ENCODE peak calls at places on chromosome X, in eight cellular contexts. One of them, this sample, is unnamed.

GRCh38 chrX:10208953-10209352 is 52.2 kb downstream of the CLCN4 start:
- DNase-seq in Peyer's patch: no peak
- DNase-seq in endodermal cell: no peak
- DNase-seq in RWPE1: no peak
- DNase-seq in tibial nerve: no peak
- DNase-seq in esophagus squamous epithelium: no peak
- DNase-seq in mammary epithelial cell: no peak
- DNase-seq in body of pancreas: no peak
- DNase-seq in this sample: no peak

GRCh38 chrX:115058276-115058675 is 40.9 kb upstream of the IL13RA2 start:
- DNase-seq in body of pancreas: no peak
- DNase-seq in mammary epithelial cell: peak
- DNase-seq in tibial nerve: no peak
- DNase-seq in esophagus squamous epithelium: no peak
- DNase-seq in endodermal cell: no peak
- DNase-seq in RWPE1: peak
- DNase-seq in Peyer's patch: no peak
- DNase-seq in this sample: no peak

GRCh38 chrX:50779694-50780093 is 34.3 kb downstream of the SHROOM4 start:
- DNase-seq in endodermal cell: peak
- DNase-seq in body of pancreas: no peak
- DNase-seq in tibial nerve: no peak
- DNase-seq in mammary epithelial cell: no peak
- DNase-seq in Peyer's patch: no peak
- DNase-seq in RWPE1: no peak
- DNase-seq in esophagus squamous epithelium: no peak
- DNase-seq in this sample: no peak

GRCh38 chrX:12974797-12975669 is at the start of gene TMSB4X:
- DNase-seq in body of pancreas: peak
- DNase-seq in mammary epithelial cell: peak
- DNase-seq in endodermal cell: peak
- DNase-seq in esophagus squamous epithelium: peak
- DNase-seq in tibial nerve: peak
- DNase-seq in RWPE1: peak
- DNase-seq in Peyer's patch: peak
- DNase-seq in this sample: no peak

GRCh38 chrX:130260316-130260715 is 8.4 kb downstream of the ZNF280C start:
- DNase-seq in RWPE1: no peak
- DNase-seq in endodermal cell: no peak
- DNase-seq in Peyer's patch: no peak
- DNase-seq in body of pancreas: no peak
- DNase-seq in tibial nerve: no peak
- DNase-seq in esophagus squamous epithelium: no peak
- DNase-seq in mammary epithelial cell: no peak
- DNase-seq in this sample: no peak

GRCh38 chrX:22323541-22323940 is 50.8 kb downstream of the CBLL2 start:
- DNase-seq in mammary epithelial cell: peak
- DNase-seq in body of pancreas: no peak
- DNase-seq in RWPE1: peak
- DNase-seq in Peyer's patch: no peak
- DNase-seq in esophagus squamous epithelium: no peak
- DNase-seq in tibial nerve: no peak
- DNase-seq in endodermal cell: no peak
- DNase-seq in this sample: no peak

GRCh38 chrX:101208152-101208905 is 11.3 kb upstream of the DRP2 start:
- DNase-seq in RWPE1: no peak
- DNase-seq in esophagus squamous epithelium: no peak
- DNase-seq in Peyer's patch: no peak
- DNase-seq in tibial nerve: no peak
- DNase-seq in endodermal cell: no peak
- DNase-seq in body of pancreas: no peak
- DNase-seq in mammary epithelial cell: no peak
- DNase-seq in this sample: no peak

GRCh38 chrX:50333308-50333707 is 128.7 kb downstream of the CCNB3 start:
- DNase-seq in tibial nerve: no peak
- DNase-seq in body of pancreas: no peak
- DNase-seq in RWPE1: no peak
- DNase-seq in esophagus squamous epithelium: no peak
- DNase-seq in endodermal cell: no peak
- DNase-seq in Peyer's patch: no peak
- DNase-seq in mammary epithelial cell: no peak
- DNase-seq in this sample: no peak

GRCh38 chrX:149456476-149457245 is 48.4 kb downstream of the IDS start:
- DNase-seq in mammary epithelial cell: peak
- DNase-seq in endodermal cell: no peak
- DNase-seq in tibial nerve: no peak
- DNase-seq in Peyer's patch: no peak
- DNase-seq in RWPE1: no peak
- DNase-seq in body of pancreas: no peak
- DNase-seq in esophagus squamous epithelium: no peak
- DNase-seq in this sample: no peak

GRCh38 chrX:44474410-44474809 is 68.2 kb downstream of the FUNDC1 start:
- DNase-seq in endodermal cell: no peak
- DNase-seq in esophagus squamous epithelium: no peak
- DNase-seq in mammary epithelial cell: peak
- DNase-seq in tibial nerve: no peak
- DNase-seq in body of pancreas: no peak
- DNase-seq in Peyer's patch: no peak
- DNase-seq in RWPE1: peak
- DNase-seq in this sample: no peak

GRCh38 chrX:137427061-137427778 is 138.7 kb upstream of the ZIC3 start:
- DNase-seq in Peyer's patch: no peak
- DNase-seq in mammary epithelial cell: no peak
- DNase-seq in endodermal cell: peak
- DNase-seq in esophagus squamous epithelium: no peak
- DNase-seq in RWPE1: no peak
- DNase-seq in tibial nerve: no peak
- DNase-seq in body of pancreas: no peak
- DNase-seq in this sample: no peak

GRCh38 chrX:318068-318738 is 393 bp downstream of the GTPBP6 start:
- DNase-seq in body of pancreas: peak
- DNase-seq in Peyer's patch: peak
- DNase-seq in endodermal cell: peak
- DNase-seq in mammary epithelial cell: peak
- DNase-seq in esophagus squamous epithelium: no peak
- DNase-seq in tibial nerve: peak
- DNase-seq in RWPE1: peak
- DNase-seq in this sample: peak

GRCh38 chrX:3501833-3502535 is 155.5 kb upstream of the MXRA5 start:
- DNase-seq in esophagus squamous epithelium: no peak
- DNase-seq in RWPE1: no peak
- DNase-seq in Peyer's patch: no peak
- DNase-seq in mammary epithelial cell: peak
- DNase-seq in body of pancreas: no peak
- DNase-seq in endodermal cell: no peak
- DNase-seq in tibial nerve: no peak
- DNase-seq in this sample: no peak

GRCh38 chrX:139776614-139777013 is 68.6 kb upstream of the MCF2 start:
- DNase-seq in mammary epithelial cell: no peak
- DNase-seq in tibial nerve: no peak
- DNase-seq in RWPE1: no peak
- DNase-seq in esophagus squamous epithelium: no peak
- DNase-seq in body of pancreas: no peak
- DNase-seq in Peyer's patch: no peak
- DNase-seq in endodermal cell: no peak
- DNase-seq in this sample: no peak

GRCh38 chrX:117840645-117841044 is 276.0 kb downstream of the KLHL13 start:
- DNase-seq in mammary epithelial cell: no peak
- DNase-seq in Peyer's patch: no peak
- DNase-seq in esophagus squamous epithelium: no peak
- DNase-seq in tibial nerve: no peak
- DNase-seq in body of pancreas: no peak
- DNase-seq in endodermal cell: no peak
- DNase-seq in RWPE1: no peak
- DNase-seq in this sample: no peak

GRCh38 chrX:80807606-80808159 is 2.0 kb downstream of the BRWD3 start:
- DNase-seq in Peyer's patch: no peak
- DNase-seq in mammary epithelial cell: no peak
- DNase-seq in endodermal cell: no peak
- DNase-seq in tibial nerve: no peak
- DNase-seq in RWPE1: peak
- DNase-seq in body of pancreas: no peak
- DNase-seq in esophagus squamous epithelium: no peak
- DNase-seq in this sample: no peak

GRCh38 chrX:15820106-15821073 is 30.1 kb downstream of the ZRSR2 start:
- DNase-seq in endodermal cell: no peak
- DNase-seq in RWPE1: no peak
- DNase-seq in mammary epithelial cell: no peak
- DNase-seq in body of pancreas: no peak
- DNase-seq in Peyer's patch: no peak
- DNase-seq in esophagus squamous epithelium: no peak
- DNase-seq in tibial nerve: no peak
- DNase-seq in this sample: no peak

GRCh38 chrX:53257166-53257565 is 24.2 kb downstream of the IQSEC2 start:
- DNase-seq in RWPE1: no peak
- DNase-seq in Peyer's patch: no peak
- DNase-seq in mammary epithelial cell: no peak
- DNase-seq in tibial nerve: no peak
- DNase-seq in body of pancreas: no peak
- DNase-seq in endodermal cell: no peak
- DNase-seq in esophagus squamous epithelium: no peak
- DNase-seq in this sample: no peak

GRCh38 chrX:38368774-38369173 is 16.4 kb downstream of the OTC start:
- DNase-seq in esophagus squamous epithelium: no peak
- DNase-seq in endodermal cell: no peak
- DNase-seq in tibial nerve: no peak
- DNase-seq in RWPE1: no peak
- DNase-seq in body of pancreas: no peak
- DNase-seq in mammary epithelial cell: no peak
- DNase-seq in Peyer's patch: no peak
- DNase-seq in this sample: no peak
- TF ChIP-seq CTCF in esophagus squamous epithelium: no peak
- TF ChIP-seq CTCF in endodermal cell: no peak
- TF ChIP-seq CTCF in tibial nerve: no peak
- TF ChIP-seq CTCF in RWPE1: no peak
- TF ChIP-seq CTCF in body of pancreas: no peak
- TF ChIP-seq CTCF in mammary epithelial cell: no peak
- TF ChIP-seq CTCF in Peyer's patch: no peak
- TF ChIP-seq CTCF in this sample: no peak

GRCh38 chrX:41474726-41475100 is 27.6 kb downstream of the NYX start:
- DNase-seq in endodermal cell: no peak
- DNase-seq in esophagus squamous epithelium: no peak
- DNase-seq in mammary epithelial cell: no peak
- DNase-seq in tibial nerve: no peak
- DNase-seq in Peyer's patch: no peak
- DNase-seq in body of pancreas: no peak
- DNase-seq in RWPE1: no peak
- DNase-seq in this sample: no peak

GRCh38 chrX:41475166-41475565 is 28.0 kb downstream of the NYX start:
- DNase-seq in body of pancreas: no peak
- DNase-seq in tibial nerve: no peak
- DNase-seq in endodermal cell: peak
- DNase-seq in Peyer's patch: no peak
- DNase-seq in esophagus squamous epithelium: no peak
- DNase-seq in mammary epithelial cell: no peak
- DNase-seq in RWPE1: no peak
- DNase-seq in this sample: no peak

GRCh38 chrX:41473936-41474725 is 27.0 kb downstream of the NYX start:
- DNase-seq in mammary epithelial cell: no peak
- DNase-seq in body of pancreas: no peak
- DNase-seq in Peyer's patch: no peak
- DNase-seq in tibial nerve: no peak
- DNase-seq in esophagus squamous epithelium: no peak
- DNase-seq in RWPE1: no peak
- DNase-seq in endodermal cell: no peak
- DNase-seq in this sample: no peak

GRCh38 chrX:41478397-41478911 is 31.3 kb downstream of the NYX start:
- DNase-seq in mammary epithelial cell: no peak
- DNase-seq in Peyer's patch: no peak
- DNase-seq in body of pancreas: no peak
- DNase-seq in tibial nerve: no peak
- DNase-seq in endodermal cell: peak
- DNase-seq in RWPE1: no peak
- DNase-seq in esophagus squamous epithelium: no peak
- DNase-seq in this sample: no peak

GRCh38 chrX:41475611-41476241 is 28.6 kb downstream of the NYX start:
- DNase-seq in RWPE1: no peak
- DNase-seq in esophagus squamous epithelium: no peak
- DNase-seq in tibial nerve: no peak
- DNase-seq in mammary epithelial cell: no peak
- DNase-seq in endodermal cell: peak
- DNase-seq in Peyer's patch: no peak
- DNase-seq in body of pancreas: no peak
- DNase-seq in this sample: no peak
- H3K27ac ChIP-seq in RWPE1: no peak
- H3K27ac ChIP-seq in esophagus squamous epithelium: no peak
- H3K27ac ChIP-seq in tibial nerve: no peak
- H3K27ac ChIP-seq in mammary epithelial cell: no peak
- H3K27ac ChIP-seq in endodermal cell: peak
- H3K27ac ChIP-seq in Peyer's patch: no peak
- H3K27ac ChIP-seq in body of pancreas: no peak
- H3K27ac ChIP-seq in this sample: no peak

DNA sequence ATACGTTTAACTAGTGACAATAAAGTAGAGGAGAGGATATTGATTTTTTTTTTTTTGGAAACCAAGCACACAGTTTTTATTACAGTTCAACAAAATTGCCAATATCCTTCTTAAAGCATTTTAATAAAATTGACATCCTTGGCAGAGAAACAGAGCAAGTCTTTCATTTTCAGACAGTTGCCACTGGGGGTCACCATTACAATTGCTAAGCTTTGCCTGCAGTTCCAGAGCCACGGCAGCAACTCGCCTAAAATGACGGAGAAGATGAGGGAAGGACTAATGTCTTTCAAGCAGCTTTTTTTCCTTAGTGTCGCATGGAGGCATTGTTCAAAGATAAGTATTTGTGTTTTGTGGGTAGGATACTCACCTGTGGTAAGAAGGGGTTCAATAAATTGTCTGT is 507.8 kb upstream of the ARX start:
- DNase-seq in tibial nerve: no peak
- DNase-seq in mammary epithelial cell: peak
- DNase-seq in RWPE1: peak
- DNase-seq in Peyer's patch: no peak
- DNase-seq in endodermal cell: peak
- DNase-seq in esophagus squamous epithelium: no peak
- DNase-seq in body of pancreas: peak
- DNase-seq in this sample: no peak
- TF ChIP-seq CTCF in tibial nerve: peak
- TF ChIP-seq CTCF in mammary epithelial cell: peak
- TF ChIP-seq CTCF in RWPE1: no peak
- TF ChIP-seq CTCF in Peyer's patch: no peak
- TF ChIP-seq CTCF in endodermal cell: peak
- TF ChIP-seq CTCF in esophagus squamous epithelium: no peak
- TF ChIP-seq CTCF in body of pancreas: no peak
- TF ChIP-seq CTCF in this sample: no peak

DNA sequence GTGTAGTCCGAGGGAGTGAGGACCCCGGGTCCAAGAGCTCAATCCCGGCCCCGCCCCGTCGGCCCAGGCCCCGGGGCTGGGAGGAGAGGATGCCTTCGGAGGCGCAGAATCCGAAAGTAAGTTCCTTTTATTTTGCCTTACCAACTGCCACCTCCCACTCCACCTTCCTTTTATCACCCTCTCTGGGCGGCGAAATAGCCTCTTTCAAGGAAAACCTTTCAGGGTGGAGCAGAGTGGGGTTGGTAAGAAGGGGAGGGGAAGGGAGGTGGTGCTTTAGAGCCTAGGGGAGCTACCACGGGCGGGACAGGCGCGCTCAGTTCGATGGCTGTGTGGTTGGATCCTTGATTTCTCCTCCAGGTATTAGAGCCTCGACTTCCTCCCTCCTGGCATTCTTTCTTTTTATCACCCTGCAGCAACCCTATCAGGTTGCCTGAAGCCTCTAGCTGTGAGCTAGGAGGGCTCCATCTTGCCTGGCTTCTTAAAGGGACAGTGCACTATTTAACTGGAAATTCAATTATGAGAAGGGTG is 191.2 kb downstream of the RRAGB start:
- DNase-seq in RWPE1: peak
- DNase-seq in body of pancreas: peak
- DNase-seq in endodermal cell: peak
- DNase-seq in Peyer's patch: peak
- DNase-seq in tibial nerve: no peak
- DNase-seq in mammary epithelial cell: peak
- DNase-seq in esophagus squamous epithelium: no peak
- DNase-seq in this sample: no peak
- H3K27ac ChIP-seq in RWPE1: peak
- H3K27ac ChIP-seq in body of pancreas: no peak
- H3K27ac ChIP-seq in endodermal cell: no peak
- H3K27ac ChIP-seq in Peyer's patch: peak
- H3K27ac ChIP-seq in tibial nerve: peak
- H3K27ac ChIP-seq in mammary epithelial cell: no peak
- H3K27ac ChIP-seq in esophagus squamous epithelium: peak
- H3K27ac ChIP-seq in this sample: peak

This sample was measured in ascending aorta.